ENCODE peak calls at places on chromosome 22, in four cellular contexts. V is GM23338, K is PC-3, O is IMR-90. X is an unnamed sample. For H3K27me3, the result is how much of the 10 kb centered on the place peaks cover.

GRCh38 chr22:49574205-49574604 is 253.5 kb downstream of the BRD1 start:
- DNase-seq in V (no peak), K (no peak), O (no peak), X (no peak)

GRCh38 chr22:19419086-19419463 is 12.5 kb downstream of the HIRA start:
- DNase-seq in V (no peak), K (no peak), O (no peak), X (no peak)

GRCh38 chr22:40855104-40855959 is 1.1 kb downstream of the ST13 start:
- DNase-seq in V (no peak), K (no peak), O (no peak), X (no peak)

GRCh38 chr22:46339956-46340355 is 4.4 kb downstream of the TRMU start:
- DNase-seq in V (no peak), K (no peak), O (no peak), X (no peak)

GRCh38 chr22:17970205-17970708 is 54.1 kb downstream of the MICAL3 start:
- DNase-seq in V (no peak), K (no peak), O (peak), X (no peak)

GRCh38 chr22:46250783-46251125 is 661 bp upstream of the CDPF1 start:
- DNase-seq in V (peak), K (no peak), O (no peak), X (peak)

GRCh38 chr22:31103899-31104694 is 3.3 kb downstream of the SELENOM start:
- DNase-seq in V (no peak), K (no peak), O (no peak), X (no peak)

GRCh38 chr22:39543095-39543494 is 10.5 kb upstream of the RPS19BP1 start:
- DNase-seq in V (peak), K (peak), O (peak), X (no peak)

GRCh38 chr22:22825213-22825593 is 62.4 kb upstream of the IGLL5 start:
- DNase-seq in V (no peak), K (no peak), O (no peak), X (no peak)

GRCh38 chr22:37457093-37457893 is 28.9 kb downstream of the MFNG start:
- DNase-seq in V (peak), K (peak), O (peak), X (peak)

GRCh38 chr22:26585104-26585790 is 4.7 kb downstream of the TPST2 start:
- DNase-seq in V (no peak), K (peak), O (peak), X (no peak)

GRCh38 chr22:22836635-22837034 is 51.0 kb upstream of the IGLL5 start:
- DNase-seq in V (no peak), K (no peak), O (no peak), X (no peak)

GRCh38 chr22:33393432-33393831 is 335.3 kb upstream of the SYN3 start:
- DNase-seq in V (no peak), K (no peak), O (no peak), X (no peak)

GRCh38 chr22:27223317-27224177 is 566.2 kb downstream of the MIAT start:
- DNase-seq in V (no peak), K (peak), O (peak), X (no peak)

GRCh38 chr22:36977947-36978660 is 41.1 kb downstream of the TST start:
- DNase-seq in V (peak), K (peak), O (peak), X (peak)

GRCh38 chr22:48261048-48261621 is 1498.7 kb downstream of the TBC1D22A start:
- DNase-seq in V (no peak), K (no peak), O (no peak), X (no peak)

GRCh38 chr22:48261706-48262105 is 1499.3 kb downstream of the TBC1D22A start:
- DNase-seq in V (no peak), K (no peak), O (no peak), X (no peak)

GRCh38 chr22:48263791-48264351 is 1501.4 kb downstream of the TBC1D22A start:
- DNase-seq in V (no peak), K (no peak), O (no peak), X (no peak)

GRCh38 chr22:48263431-48263765 is 1500.9 kb downstream of the TBC1D22A start:
- DNase-seq in V (no peak), K (no peak), O (no peak), X (no peak)

GRCh38 chr22:48262596-48263430 is 1500.4 kb downstream of the TBC1D22A start:
- DNase-seq in V (no peak), K (no peak), O (no peak), X (no peak)
- TF ChIP-seq CTCF in V (no peak), K (no peak), O (no peak), X (no peak)

DNA sequence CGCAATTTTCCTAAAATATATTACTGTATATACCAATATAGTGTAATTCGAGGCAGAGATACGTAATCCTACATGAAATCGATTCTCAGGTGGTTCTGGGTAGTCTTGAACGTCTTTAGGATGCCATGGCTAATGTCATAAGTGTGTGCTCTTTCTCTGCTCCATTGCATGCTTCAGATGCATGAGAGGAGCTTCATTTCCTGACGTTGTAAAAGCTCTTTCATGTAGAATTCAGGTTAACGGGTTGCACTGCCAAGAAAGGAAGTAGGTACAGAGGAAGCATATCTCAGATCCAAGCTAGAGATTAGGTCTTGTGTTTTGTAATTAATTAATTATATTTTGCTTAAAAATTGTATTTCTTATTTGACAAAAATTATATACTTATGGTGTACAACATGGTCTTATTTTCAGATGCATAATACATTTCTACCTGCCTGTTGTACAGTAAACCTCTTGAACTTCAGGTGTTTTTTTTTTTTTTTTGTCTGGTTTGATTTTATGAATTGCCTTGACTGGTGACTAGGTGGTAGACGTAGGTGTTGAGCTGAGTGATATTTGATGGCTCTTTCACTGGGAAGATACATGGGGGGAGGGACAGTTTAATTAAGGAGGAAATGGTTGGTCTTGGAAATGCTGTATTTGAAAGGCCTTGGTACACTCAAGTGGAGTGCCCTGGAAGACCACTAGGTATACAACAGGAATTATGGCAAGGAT is 9.3 kb downstream of the NUP50 start:
- DNase-seq in V (no peak), K (no peak), O (no peak), X (no peak)
- H3K27ac ChIP-seq in V (peak), K (no peak), O (no peak), X (peak)

GRCh38 chr22:38489142-38489541 is 17.0 kb downstream of the DDX17 start:
- DNase-seq in V (no peak), K (no peak), O (no peak), X (no peak)

GRCh38 chr22:38484244-38484643 is 16.3 kb downstream of the KDELR3 start:
- DNase-seq in V (no peak), K (no peak), O (no peak), X (no peak)

GRCh38 chr22:38482662-38483308 is 14.9 kb downstream of the KDELR3 start:
- DNase-seq in V (no peak), K (no peak), O (no peak), X (no peak)

GRCh38 chr22:38487946-38488345 is 18.2 kb downstream of the DDX17 start:
- DNase-seq in V (no peak), K (no peak), O (no peak), X (no peak)

GRCh38 chr22:38485783-38486182 is 17.9 kb downstream of the KDELR3 start:
- DNase-seq in V (no peak), K (no peak), O (no peak), X (no peak)
- H3K27me3 ChIP-seq in V (under half), K (under half), O (under half), X (under half)

GRCh38 chr22:42296381-42296853 is 26.0 kb upstream of the TCF20 start:
- DNase-seq in V (peak), K (no peak), O (no peak), X (no peak)
- TF ChIP-seq CTCF in V (peak), K (peak), O (no peak), X (peak)

GRCh38 chr22:24144056-24144455 is 37.2 kb upstream of the SUSD2 start:
- DNase-seq in V (no peak), K (no peak), O (no peak), X (no peak)
- H3K27ac ChIP-seq in V (no peak), K (no peak), O (no peak), X (no peak)

DNA sequence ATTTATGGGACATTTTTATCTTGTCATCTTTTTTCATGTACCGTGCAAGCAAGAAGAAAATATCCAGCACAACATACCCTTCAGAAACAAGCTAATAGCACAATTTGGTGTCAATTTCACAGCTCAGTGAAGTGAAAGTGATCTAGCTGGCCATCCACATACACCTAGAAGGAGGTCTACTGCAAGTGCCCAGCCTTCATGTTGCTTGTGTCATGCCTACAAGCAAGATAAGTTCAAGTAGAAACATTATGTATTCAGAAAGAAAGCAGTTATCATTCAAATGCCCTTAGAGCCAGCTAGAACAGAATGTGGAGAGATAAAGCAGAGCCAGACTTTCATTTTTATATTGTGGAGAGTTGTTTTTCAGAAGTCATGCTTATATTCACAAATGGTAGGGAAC is 325.7 kb upstream of the PITPNB start:
- DNase-seq in V (no peak), K (no peak), O (no peak), X (no peak)
- H3K27me3 ChIP-seq in V (under half), K (under half), O (under half), X (under half)

GRCh38 chr22:43177479-43177878 is 9.5 kb downstream of the TTLL12 start:
- DNase-seq in V (no peak), K (no peak), O (no peak), X (no peak)
- TF ChIP-seq CTCF in V (no peak), K (no peak), O (no peak), X (no peak)

DNA sequence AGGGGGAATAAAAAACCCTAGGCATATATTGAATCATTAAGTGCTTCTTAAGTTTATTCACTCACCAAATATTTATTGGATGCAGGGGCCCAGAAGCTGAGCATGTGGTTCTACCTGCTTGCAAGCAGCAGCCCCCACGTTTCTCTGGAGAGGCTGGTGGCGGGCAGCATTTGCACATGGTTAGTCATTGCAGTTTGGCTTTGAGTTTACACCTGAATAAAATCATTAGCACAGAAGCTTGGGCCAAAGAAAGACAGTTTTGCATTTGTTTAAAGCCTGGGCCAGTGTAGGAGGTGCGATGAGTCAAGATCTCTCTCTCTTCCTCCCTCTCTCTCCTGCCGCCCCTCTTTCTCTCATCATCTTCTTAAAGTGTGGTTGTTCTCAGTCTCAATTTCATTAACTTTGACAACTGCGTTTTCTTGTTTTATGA is 72.6 kb downstream of the C22orf31 start:
- DNase-seq in V (peak), K (peak), O (no peak), X (no peak)
- H3K27ac ChIP-seq in V (peak), K (peak), O (no peak), X (no peak)

DNA sequence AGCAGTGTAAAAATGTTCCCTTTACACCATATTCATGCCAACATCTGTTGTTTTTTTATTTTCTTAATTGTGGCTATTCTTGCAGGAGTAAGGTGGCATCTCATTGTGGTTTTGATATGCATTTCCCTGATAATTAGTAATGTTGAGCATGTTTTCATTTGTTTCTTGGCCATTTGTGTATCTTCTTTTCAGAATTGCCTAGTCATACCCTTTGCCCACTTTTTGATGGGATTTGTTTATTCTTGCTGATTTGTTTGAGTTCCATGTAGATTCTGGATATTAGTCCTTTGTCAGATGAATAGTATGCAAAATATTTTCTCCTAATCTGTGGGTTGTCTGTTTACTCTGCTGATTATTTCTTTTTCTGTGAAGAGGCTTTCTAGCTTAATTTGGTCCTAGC is 98.9 kb upstream of the SERPIND1 start:
- DNase-seq in V (no peak), K (no peak), O (no peak), X (no peak)
- H3K27me3 ChIP-seq in V (under half), K (under half), O (under half), X (under half)

X was measured in CD4-positive, alpha-beta T cell.